ENCODE peak calls at places on chromosomes 2 and 18, in ten cellular contexts. Y, W, J, S, T, X, R, G, A and B are unnamed samples.

GRCh38 chr2:73269686-73270465 is 14.4 kb downstream of the FBXO41 start:
- DNase-seq in Y (no peak), W (no peak), J (no peak), S (no peak), T (no peak), X (no peak), R (no peak), G (no peak), A (no peak), B (no peak)

GRCh38 chr2:238946586-238947242 is 98.8 kb downstream of the TWIST2 start:
- DNase-seq in Y (no peak), W (no peak), J (peak; percentile 6), S (no peak), T (no peak), X (no peak), R (no peak), G (no peak), A (no peak), B (no peak)

GRCh38 chr18:48348739-48349138 is 60.4 kb downstream of the ZBTB7C start:
- DNase-seq in Y (no peak), W (no peak), J (no peak), S (no peak), T (no peak), X (no peak), R (no peak), G (no peak), A (no peak), B (no peak)

GRCh38 chr2:72893594-72894319 is 6.5 kb downstream of the SPR start:
- DNase-seq in Y (peak; percentile 75), W (peak; percentile 12), J (no peak), S (peak; percentile 85), T (no peak), X (no peak), R (no peak), G (no peak), A (peak; percentile 76), B (peak; percentile 36)

GRCh38 chr2:23976883-23977282 is 33.0 kb upstream of the MFSD2B start:
- DNase-seq in Y (no peak), W (no peak), J (no peak), S (no peak), T (no peak), X (no peak), R (no peak), G (no peak), A (no peak), B (no peak)

GRCh38 chr2:231181848-231182247 is 16.6 kb upstream of the ARMC9 start:
- DNase-seq in Y (peak; percentile 69), W (peak; percentile 66), J (peak; percentile 28), S (peak; percentile 60), T (no peak), X (no peak), R (no peak), G (no peak), A (no peak), B (peak; percentile 76)

GRCh38 chr2:32746554-32747133 is 118.8 kb downstream of the TTC27 start:
- DNase-seq in Y (no peak), W (no peak), J (no peak), S (no peak), T (no peak), X (no peak), R (no peak), G (no peak), A (no peak), B (no peak)

GRCh38 chr2:35281702-35282101 is 1073.9 kb upstream of the CRIM1 start:
- DNase-seq in Y (no peak), W (no peak), J (no peak), S (no peak), T (no peak), X (no peak), R (no peak), G (no peak), A (no peak), B (no peak)

GRCh38 chr2:64581018-64581417 is 56.9 kb downstream of the AFTPH start:
- DNase-seq in Y (no peak), W (no peak), J (no peak), S (no peak), T (no peak), X (no peak), R (no peak), G (no peak), A (no peak), B (no peak)

GRCh38 chr2:46825958-46826897 is 89.4 kb downstream of the MCFD2 start:
- DNase-seq in Y (no peak), W (peak; percentile 71), J (no peak), S (peak; percentile 70), T (no peak), X (no peak), R (no peak), G (no peak), A (peak; percentile 10), B (no peak)

GRCh38 chr2:191625016-191625415 is 52.9 kb upstream of the NABP1 start:
- DNase-seq in Y (no peak), W (peak; percentile 37), J (no peak), S (peak; percentile 86), T (peak; percentile 22), X (no peak), R (peak; percentile 25), G (no peak), A (peak; percentile 38), B (no peak)